ENCODE peak calls at places on chromosomes 16 and 17, in five cellular contexts. F, D, K, N and A are unnamed samples.
A peak's percentile ranks its signal among the peaks of the same experiment; 100 is the strongest.

GRCh38 chr16:59154295-59154694 is 420.2 kb upstream of the GOT2 start:
- DNase-seq in K (no peak), D (no peak), N (no peak), F (no peak), A (no peak)

GRCh38 chr17:12047977-12048376 is 27.3 kb downstream of the MAP2K4 start:
- DNase-seq in K (no peak), N (peak; percentile 46), F (peak; percentile 4), D (peak; percentile 19), A (peak; percentile 53)

GRCh38 chr16:15601212-15601879 is 41.6 kb downstream of the MARF1 start:
- DNase-seq in F (no peak), D (no peak), N (no peak), K (peak; percentile 15), A (no peak)

GRCh38 chr17:67620636-67621035 is 97.1 kb upstream of the NOL11 start:
- DNase-seq in N (no peak), D (no peak), K (no peak), F (no peak), A (no peak)

GRCh38 chr16:74465851-74466685 is 44.8 kb upstream of the CLEC18B start:
- DNase-seq in F (no peak), D (no peak), N (no peak), K (no peak), A (no peak)

GRCh38 chr16:30829130-30830071 is 42.4 kb upstream of the ZNF629 start:
- DNase-seq in D (peak; percentile 35), K (no peak), N (no peak), F (no peak), A (no peak)

GRCh38 chr17:496761-497586 is 144.4 kb upstream of the RPH3AL start:
- DNase-seq in D (no peak), N (no peak), K (no peak), F (no peak), A (no peak)

GRCh38 chr16:1645914-1646525 is 32.1 kb upstream of the JPT2 start:
- DNase-seq in D (peak; percentile 79), K (no peak), F (no peak), N (no peak), A (peak; percentile 29)

GRCh38 chr17:8372422-8372821 is 4.1 kb downstream of the KRABD2 start:
- DNase-seq in F (no peak), N (no peak), D (no peak), K (no peak), A (no peak)

GRCh38 chr16:66298006-66298405 is 68.5 kb upstream of the CDH5 start:
- DNase-seq in N (no peak), K (no peak), D (no peak), F (no peak), A (no peak)

GRCh38 chr17:35312790-35313711 is 60.4 kb downstream of the SLFN11 start:
- DNase-seq in D (peak; percentile 77), N (no peak), K (peak; percentile 72), F (peak; percentile 5), A (peak; percentile 49)

GRCh38 chr16:50298591-50299507 is 32.5 kb downstream of the ADCY7 start:
- DNase-seq in N (no peak), F (no peak), K (no peak), D (no peak), A (no peak)

GRCh38 chr17:69414408-69415274 is at the start of gene MAP2K6:
- DNase-seq in D (peak; percentile 85), F (peak; percentile 86), N (peak; percentile 71), K (peak; percentile 84), A (peak; percentile 72)

GRCh38 chr17:36506249-36506826 is 19.9 kb downstream of the ZNHIT3 start:
- DNase-seq in N (no peak), D (no peak), F (no peak), K (no peak), A (no peak)
- H3K27ac ChIP-seq in N (no peak overlapping the region), D (no peak overlapping the region), F (no peak overlapping the region), K (no peak overlapping the region), A (no peak overlapping the region)

DNA sequence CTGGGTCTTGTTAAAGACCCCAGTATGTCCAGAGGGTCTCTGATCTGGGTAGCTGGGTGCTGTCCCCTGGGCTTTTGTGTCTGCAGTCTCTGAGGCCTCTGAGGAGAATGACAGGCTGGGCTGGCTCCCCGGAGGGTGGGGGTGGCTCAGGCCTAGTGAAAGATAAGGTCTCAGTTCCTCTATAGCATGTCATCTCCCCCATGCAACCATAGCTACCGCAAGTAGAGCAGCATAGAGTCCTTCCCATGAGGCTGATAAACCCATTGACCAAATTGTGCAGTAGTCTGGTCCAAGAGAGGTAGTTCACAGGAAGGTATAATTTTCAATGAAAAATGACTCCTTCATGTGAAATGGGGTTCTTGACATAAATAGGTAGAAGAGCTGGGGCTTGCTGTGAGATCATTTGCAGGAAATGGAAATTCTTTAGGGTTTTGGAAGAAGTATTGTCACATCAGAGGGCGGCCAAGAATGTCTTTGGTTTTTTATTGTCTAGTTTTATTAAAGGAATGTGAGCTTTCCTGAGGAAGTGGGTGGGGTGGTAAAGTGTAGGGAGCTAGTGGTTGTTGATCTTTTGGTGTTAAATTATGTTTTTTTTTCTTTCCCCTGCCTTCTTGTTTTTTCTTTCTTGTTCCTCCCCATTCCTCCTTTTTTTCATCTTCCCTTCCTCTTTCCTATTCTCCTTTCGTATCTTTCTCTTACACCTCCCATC is 21.0 kb downstream of the SLC7A6OS start:
- DNase-seq in N (no peak), K (no peak), F (no peak), D (no peak), A (no peak)
- H3K27ac ChIP-seq in N (peak overlapping the region; percentile 85), K (no peak overlapping the region), F (no peak overlapping the region), D (no peak overlapping the region), A (no peak overlapping the region)

GRCh38 chr17:17191346-17191792 is 14.8 kb downstream of the PLD6 start:
- DNase-seq in K (no peak), D (no peak), F (no peak), N (peak; percentile 77), A (peak; percentile 56)
- H3K27ac ChIP-seq in K (no peak overlapping the region), D (peak overlapping the region; percentile 14), F (no peak overlapping the region), N (peak overlapping the region; percentile 16), A (no peak overlapping the region)

GRCh38 chr17:6508026-6508425 is 48.3 kb downstream of the PITPNM3 start:
- DNase-seq in K (no peak), D (no peak), N (no peak), F (no peak), A (no peak)
- H3K27ac ChIP-seq in K (no peak overlapping the region), D (peak overlapping the region; percentile 83), N (peak overlapping the region; percentile 63), F (no peak overlapping the region), A (no peak overlapping the region)

DNA sequence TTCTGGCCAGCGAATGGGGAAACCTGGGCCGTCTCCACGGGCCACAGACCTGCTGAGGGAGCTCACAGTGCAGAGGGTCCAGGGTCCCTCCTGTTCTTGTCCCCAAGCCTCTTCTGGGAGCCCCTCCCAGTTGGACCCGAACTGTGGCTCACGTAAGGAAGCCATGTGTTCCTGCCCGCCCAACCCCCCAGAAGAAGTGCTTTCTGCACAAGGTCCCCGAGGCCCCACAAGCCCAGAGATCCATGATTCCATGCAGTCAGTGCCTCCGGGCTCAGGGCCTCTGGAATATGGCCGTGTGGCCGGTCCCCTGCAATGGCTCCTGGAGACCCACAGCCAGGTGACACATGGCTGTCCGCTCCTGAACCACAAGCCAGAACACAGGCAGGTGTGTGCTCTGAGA is 272.4 kb downstream of the C16orf95 start:
- DNase-seq in N (no peak), D (no peak), F (no peak), K (no peak), A (no peak)
- H3K27ac ChIP-seq in N (no peak overlapping the region), D (no peak overlapping the region), F (no peak overlapping the region), K (no peak overlapping the region), A (no peak overlapping the region)

GRCh38 chr17:73148540-73149334 is 16.1 kb upstream of the SSTR2 start:
- DNase-seq in D (no peak), N (no peak), F (no peak), K (no peak), A (no peak)

GRCh38 chr17:73156887-73157870 is 7.6 kb upstream of the SSTR2 start:
- DNase-seq in F (peak; percentile 51), K (peak; percentile 61), N (no peak), D (no peak), A (no peak)

GRCh38 chr17:73155410-73156165 is 9.2 kb upstream of the SSTR2 start:
- DNase-seq in K (no peak), D (no peak), F (peak; percentile 92), N (no peak), A (no peak)

GRCh38 chr17:73156166-73156840 is 8.5 kb upstream of the SSTR2 start:
- DNase-seq in N (peak; percentile 58), F (peak; percentile 61), K (peak; percentile 85), D (peak; percentile 66), A (peak; percentile 74)

GRCh38 chr17:73151888-73152633 is 12.7 kb upstream of the SSTR2 start:
- DNase-seq in K (no peak), D (no peak), F (no peak), N (no peak), A (no peak)
- H3K27ac ChIP-seq in K (no peak overlapping the region), D (no peak overlapping the region), F (no peak overlapping the region), N (no peak overlapping the region), A (no peak overlapping the region)

GRCh38 chr16:2774161-2774891 is 2.8 kb downstream of the ELOB start:
- DNase-seq in F (peak; percentile 70), N (no peak), D (no peak), K (no peak), A (no peak)
- H3K27ac ChIP-seq in F (no peak overlapping the region), N (no peak overlapping the region), D (peak overlapping the region; percentile 17), K (no peak overlapping the region), A (no peak overlapping the region)